ENCODE peak calls at places on chromosomes 11 and 22, in five cellular contexts. C, P, V, B and E are unnamed samples.

GRCh38 chr22:23718371-23719165 is 27.8 kb downstream of the RGL4 start:
- DNase-seq in C (peak; percentile 25), P (no peak), V (no peak), B (no peak), E (no peak)

GRCh38 chr22:26038365-26038764 is 130.9 kb upstream of the SEZ6L start:
- DNase-seq in C (no peak), P (no peak), V (no peak), B (no peak), E (no peak)

GRCh38 chr11:19642759-19643158 is 69.9 kb upstream of the NAV2 start:
- DNase-seq in C (no peak), P (no peak), V (no peak), B (no peak), E (no peak)

GRCh38 chr11:115539844-115540243 is 35.6 kb upstream of the CADM1 start:
- DNase-seq in C (no peak), P (no peak), V (no peak), B (no peak), E (no peak)

GRCh38 chr11:73393011-73393380 is 16.8 kb downstream of the RELT start:
- DNase-seq in C (peak; percentile 38), P (no peak), V (no peak), B (no peak), E (no peak)

GRCh38 chr11:130243816-130244215 is 70.9 kb downstream of the ZBTB44 start:
- DNase-seq in C (no peak), P (no peak), V (no peak), B (no peak), E (no peak)

GRCh38 chr11:134405841-134406240 is 6.2 kb downstream of the B3GAT1 start:
- DNase-seq in C (no peak), P (no peak), V (no peak), B (no peak), E (no peak)

GRCh38 chr11:66154109-66154508 is 84.0 kb downstream of the PACS1 start:
- DNase-seq in C (no peak), P (no peak), V (no peak), B (no peak), E (no peak)

GRCh38 chr11:104291646-104292045 is 127.7 kb upstream of the PDGFD start:
- DNase-seq in C (no peak), P (no peak), V (no peak), B (no peak), E (no peak)

GRCh38 chr22:33472462-33473344 is 414.5 kb upstream of the SYN3 start:
- DNase-seq in C (no peak), P (no peak), V (no peak), B (no peak), E (no peak)

GRCh38 chr11:17535488-17535887 is 8.7 kb downstream of the USH1C start:
- DNase-seq in C (no peak), P (no peak), V (no peak), B (no peak), E (no peak)

GRCh38 chr22:44410396-44411056 is 87.5 kb downstream of the RTL6 start:
- DNase-seq in C (peak; percentile 54), P (no peak), V (no peak), B (no peak), E (no peak)

GRCh38 chr11:45667929-45668680 is 2.7 kb upstream of the CHST1 start:
- DNase-seq in C (no peak), P (no peak), V (no peak), B (no peak), E (no peak)

GRCh38 chr11:95711162-95711944 is 78.2 kb downstream of the FAM76B start:
- DNase-seq in C (no peak), P (no peak), V (no peak), B (peak; percentile 23), E (no peak)

GRCh38 chr11:92841719-92842118 is 127.7 kb upstream of the MTNR1B start:
- DNase-seq in C (no peak), P (no peak), V (no peak), B (peak; percentile 41), E (no peak)

GRCh38 chr22:29524440-29525191 is 28.9 kb downstream of the THOC5 start:
- DNase-seq in C (no peak), P (no peak), V (no peak), B (peak; percentile 13), E (peak; percentile 59)

GRCh38 chr11:84091212-84091986 is 805.2 kb upstream of the CCDC90B start:
- DNase-seq in C (no peak), P (no peak), V (no peak), B (no peak), E (no peak)

GRCh38 chr22:38716271-38716670 is 10.5 kb downstream of the GTPBP1 start:
- DNase-seq in C (no peak), P (no peak), V (no peak), B (no peak), E (no peak)

GRCh38 chr11:131754671-131755070 is 384.3 kb downstream of the NTM start:
- DNase-seq in C (no peak), P (no peak), V (no peak), B (no peak), E (no peak)

GRCh38 chr11:13118194-13118593 is 109.1 kb downstream of the RASSF10 start:
- DNase-seq in C (no peak), P (no peak), V (no peak), B (peak; percentile 99), E (no peak)

DNA sequence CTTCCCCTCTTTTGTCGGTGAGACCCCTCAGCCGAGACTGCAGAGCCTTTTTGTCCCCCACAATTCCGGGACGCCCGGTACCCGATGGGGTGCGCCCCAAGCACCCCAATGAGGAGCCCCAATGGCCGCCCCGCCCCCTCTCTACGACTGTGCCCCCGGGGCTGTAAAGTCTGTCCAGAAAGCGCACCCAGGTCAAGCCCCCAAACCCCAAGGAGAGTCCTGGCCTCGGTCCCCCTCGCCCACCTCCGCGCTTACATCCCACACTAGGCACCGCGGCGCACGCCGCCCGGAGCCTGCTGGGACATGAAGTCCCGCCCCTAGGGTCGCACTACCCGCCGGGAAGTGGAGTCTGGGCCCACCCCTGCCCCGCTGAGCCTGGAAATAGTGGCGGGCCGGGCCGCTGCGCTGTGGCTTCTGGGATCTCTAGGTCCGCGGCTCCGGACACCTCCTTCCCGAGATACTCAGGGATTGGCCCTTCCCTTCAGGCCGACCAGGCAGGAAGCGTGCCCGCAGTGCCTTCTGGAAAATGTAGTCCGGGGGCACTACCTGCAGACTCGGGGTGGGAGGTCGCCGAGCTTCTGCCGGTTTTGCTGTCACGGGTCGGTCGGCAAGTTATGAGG is at the start of gene MEN1:
- DNase-seq in C (peak; percentile 95), P (peak; percentile 97), V (peak; percentile 85), B (peak; percentile 94), E (peak; percentile 96)
- H3K27ac ChIP-seq in C (peak within 1 kb of the TSS; percentile 56), P (peak within 1 kb of the TSS; percentile 77), V (peak within 1 kb of the TSS; percentile 45), B (peak within 1 kb of the TSS; percentile 31), E (peak within 1 kb of the TSS; percentile 80)

GRCh38 chr22:20517841-20518592 is 10.6 kb downstream of the MED15 start:
- DNase-seq in C (no peak), P (no peak), V (no peak), B (no peak), E (no peak)
- H3K27ac ChIP-seq in C (no peak overlapping the region), P (no peak overlapping the region), V (no peak overlapping the region), B (peak overlapping the region; percentile 14), E (no peak overlapping the region)

DNA sequence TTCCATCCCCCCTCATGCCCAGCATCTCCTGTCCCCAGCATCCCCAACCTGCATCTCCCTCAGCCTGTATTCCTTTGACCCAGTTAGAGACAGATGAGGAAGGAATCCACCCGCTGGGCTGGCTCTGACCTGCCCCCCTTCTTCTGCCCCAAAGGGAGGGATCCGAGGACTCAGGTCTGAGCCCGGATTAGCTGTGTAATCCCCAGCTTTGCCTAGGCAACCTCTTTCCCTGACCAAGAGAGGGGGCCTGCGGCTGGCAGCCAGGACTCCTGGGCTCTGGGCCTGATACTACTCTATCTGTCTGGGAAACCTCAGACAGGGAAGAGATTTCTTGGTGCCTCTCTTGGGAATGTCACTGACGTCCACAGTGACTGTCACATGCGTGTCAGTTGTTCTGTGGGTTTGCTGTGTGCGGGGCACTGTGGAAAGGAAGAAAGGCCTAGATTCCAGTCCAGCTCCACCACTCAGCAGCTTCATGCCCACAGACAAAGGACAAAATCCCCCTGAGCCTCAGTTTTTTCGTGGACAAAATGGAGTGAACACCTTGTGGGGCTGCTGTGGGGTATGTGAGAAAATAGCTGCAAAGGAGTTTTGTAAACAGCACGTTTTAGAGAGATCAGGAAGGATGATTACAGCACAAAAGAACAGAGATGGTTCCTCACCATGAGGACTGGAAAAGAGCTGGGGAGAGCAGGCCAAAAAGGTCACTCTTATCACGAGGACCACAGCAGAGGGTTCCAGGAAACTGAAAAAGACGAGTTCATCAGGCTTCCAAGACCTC is 1.3 kb upstream of the NDUFV1 start:
- DNase-seq in C (no peak), P (no peak), V (no peak), B (no peak), E (no peak)
- H3K27ac ChIP-seq in C (no peak overlapping the region), P (no peak overlapping the region), V (no peak overlapping the region), B (no peak overlapping the region), E (no peak overlapping the region)

DNA sequence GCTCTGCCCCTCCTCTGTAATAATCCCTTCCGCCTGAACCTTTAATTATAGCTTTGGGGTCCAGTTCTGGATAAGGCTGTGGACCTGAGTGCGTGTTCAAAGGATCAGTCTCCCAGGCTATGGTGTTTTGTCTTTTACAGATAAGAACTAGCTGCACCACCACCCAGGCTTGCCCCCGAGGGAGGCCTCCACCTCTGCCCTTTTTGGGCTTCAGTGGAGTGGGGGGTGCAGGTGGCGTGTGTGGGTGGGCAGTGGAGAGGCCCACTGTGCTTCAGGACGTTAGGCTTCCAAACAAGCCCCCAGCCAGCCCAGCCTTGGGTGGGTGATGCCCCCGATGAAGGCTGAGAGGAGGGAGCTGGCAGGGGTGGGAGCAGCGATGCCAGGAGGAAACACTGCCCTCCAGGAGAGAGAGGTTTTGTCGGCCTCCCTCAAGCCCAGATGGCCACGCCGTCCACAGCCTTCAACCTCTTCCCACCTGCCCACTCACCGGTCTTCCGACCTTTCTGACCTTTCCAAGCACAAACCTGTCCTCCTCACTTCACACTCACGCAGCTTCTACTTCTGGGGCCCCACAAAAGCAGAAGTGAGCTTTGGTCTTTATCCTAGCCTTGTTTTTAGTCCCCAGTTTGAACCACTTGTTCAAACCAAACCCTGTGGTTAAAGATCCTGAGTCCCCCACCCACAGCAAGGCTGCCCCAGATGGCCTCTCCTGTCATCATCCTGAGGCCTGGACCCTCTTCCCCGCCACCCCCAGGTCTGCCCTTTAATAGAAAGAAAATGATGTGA is 20.4 kb downstream of the PSMD13 start:
- DNase-seq in C (no peak), P (no peak), V (no peak), B (no peak), E (no peak)
- H3K27ac ChIP-seq in C (no peak overlapping the region), P (no peak overlapping the region), V (no peak overlapping the region), B (no peak overlapping the region), E (no peak overlapping the region)

GRCh38 chr11:114161486-114162250 is 102.2 kb downstream of the ZBTB16 start:
- DNase-seq in C (no peak), P (no peak), V (no peak), B (no peak), E (no peak)
- H3K27ac ChIP-seq in C (peak overlapping the region; percentile 94), P (peak overlapping the region; percentile 99), V (no peak overlapping the region), B (no peak overlapping the region), E (peak overlapping the region; percentile 95)

GRCh38 chr22:46651316-46651715 is 31.1 kb downstream of the GRAMD4 start:
- DNase-seq in C (no peak), P (no peak), V (no peak), B (no peak), E (no peak)
- H3K27ac ChIP-seq in C (no peak overlapping the region), P (no peak overlapping the region), V (no peak overlapping the region), B (no peak overlapping the region), E (no peak overlapping the region)